ENCODE peak calls at places on chromosomes 16 and 17, in ten cellular contexts. E is CD8-positive, alpha-beta T cell; K is HL-60; H is cardiac fibroblast; G is CD4-positive, alpha-beta T cell; P is left ventricle myocardium inferior; X is upper lobe of right lung; A is H9; V is fibroblast of pulmonary artery; N is cardiac muscle cell. Y is an unnamed sample.

GRCh38 chr17:3804503-3804931 is 3.5 kb upstream of the ITGAE start:
- DNase-seq in E (no peak), K (no peak), H (peak), G (no peak), P (no peak), X (no peak), A (no peak), V (peak), N (peak), Y (no peak)

GRCh38 chr17:38745545-38745944 is 2.6 kb downstream of the PCGF2 start:
- DNase-seq in E (no peak), K (no peak), H (no peak), G (no peak), P (no peak), X (no peak), A (no peak), V (no peak), N (no peak), Y (no peak)

GRCh38 chr17:8963665-8964258 is 1.7 kb downstream of the PIK3R5 start:
- DNase-seq in E (peak), K (no peak), H (no peak), G (no peak), P (no peak), X (no peak), A (no peak), V (no peak), N (no peak), Y (no peak)

GRCh38 chr17:49021095-49021767 is 24.0 kb downstream of the IGF2BP1 start:
- DNase-seq in E (no peak), K (no peak), H (peak), G (no peak), P (no peak), X (no peak), A (peak), V (no peak), N (peak), Y (no peak)

GRCh38 chr16:72442381-72443158 is 270.6 kb upstream of the PMFBP1 start:
- DNase-seq in E (no peak), K (no peak), H (peak), G (no peak), P (no peak), X (no peak), A (no peak), V (peak), N (no peak), Y (no peak)

GRCh38 chr16:1788095-1788707 is 5.3 kb downstream of the IGFALS start:
- DNase-seq in E (no peak), K (no peak), H (no peak), G (no peak), P (no peak), X (peak), A (no peak), V (no peak), N (no peak), Y (no peak)

GRCh38 chr16:21646721-21647561 is 5.5 kb downstream of the IGSF6 start:
- DNase-seq in E (peak), K (no peak), H (no peak), G (peak), P (no peak), X (no peak), A (no peak), V (no peak), N (no peak), Y (no peak)

GRCh38 chr16:55058576-55058975 is 127.9 kb downstream of the IRX5 start:
- DNase-seq in E (no peak), K (no peak), H (no peak), G (no peak), P (no peak), X (peak), A (no peak), V (no peak), N (no peak), Y (no peak)

GRCh38 chr16:23952128-23953041 is 116.6 kb downstream of the PRKCB start:
- DNase-seq in E (peak), K (peak), H (no peak), G (no peak), P (no peak), X (no peak), A (no peak), V (no peak), N (peak), Y (no peak)

GRCh38 chr16:86297391-86297790 is 212.9 kb upstream of the FOXF1 start:
- DNase-seq in E (no peak), K (no peak), H (peak), G (no peak), P (no peak), X (no peak), A (no peak), V (no peak), N (no peak), Y (peak)

GRCh38 chr17:78273813-78274212 is 42.4 kb downstream of the TMEM235 start:
- DNase-seq in E (no peak), K (no peak), H (no peak), G (no peak), P (no peak), X (no peak), A (no peak), V (no peak), N (no peak), Y (no peak)

GRCh38 chr16:76265434-76266045 is 11.7 kb upstream of the CNTNAP4 start:
- DNase-seq in E (no peak), K (peak), H (peak), G (no peak), P (no peak), X (no peak), A (peak), V (peak), N (peak), Y (no peak)

GRCh38 chr16:58970775-58971174 is 236.7 kb upstream of the GOT2 start:
- DNase-seq in E (no peak), K (no peak), H (no peak), G (no peak), P (no peak), X (no peak), A (no peak), V (peak), N (no peak), Y (peak)

GRCh38 chr16:11160676-11161115 is 95.3 kb downstream of the SOCS1 start:
- DNase-seq in E (no peak), K (no peak), H (peak), G (no peak), P (no peak), X (no peak), A (no peak), V (no peak), N (no peak), Y (no peak)

GRCh38 chr16:280552-280951 is at the start of gene ARHGDIG:
- DNase-seq in E (no peak), K (no peak), H (no peak), G (no peak), P (no peak), X (no peak), A (no peak), V (no peak), N (no peak), Y (no peak)

GRCh38 chr17:47882247-47882646 is 13.8 kb upstream of the SP2 start:
- DNase-seq in E (no peak), K (no peak), H (no peak), G (no peak), P (no peak), X (no peak), A (no peak), V (no peak), N (no peak), Y (peak)

GRCh38 chr16:23064642-23065041 is 84.6 kb downstream of the USP31 start:
- DNase-seq in E (no peak), K (peak), H (peak), G (no peak), P (no peak), X (no peak), A (no peak), V (peak), N (peak), Y (no peak)

GRCh38 chr16:67294927-67295326 is 15.6 kb downstream of the PLEKHG4 start:
- DNase-seq in E (no peak), K (no peak), H (no peak), G (no peak), P (no peak), X (no peak), A (no peak), V (peak), N (peak), Y (no peak)

GRCh38 chr16:17544785-17545184 is 74.0 kb upstream of the XYLT1 start:
- DNase-seq in E (peak), K (no peak), H (no peak), G (no peak), P (no peak), X (no peak), A (peak), V (no peak), N (no peak), Y (no peak)

DNA sequence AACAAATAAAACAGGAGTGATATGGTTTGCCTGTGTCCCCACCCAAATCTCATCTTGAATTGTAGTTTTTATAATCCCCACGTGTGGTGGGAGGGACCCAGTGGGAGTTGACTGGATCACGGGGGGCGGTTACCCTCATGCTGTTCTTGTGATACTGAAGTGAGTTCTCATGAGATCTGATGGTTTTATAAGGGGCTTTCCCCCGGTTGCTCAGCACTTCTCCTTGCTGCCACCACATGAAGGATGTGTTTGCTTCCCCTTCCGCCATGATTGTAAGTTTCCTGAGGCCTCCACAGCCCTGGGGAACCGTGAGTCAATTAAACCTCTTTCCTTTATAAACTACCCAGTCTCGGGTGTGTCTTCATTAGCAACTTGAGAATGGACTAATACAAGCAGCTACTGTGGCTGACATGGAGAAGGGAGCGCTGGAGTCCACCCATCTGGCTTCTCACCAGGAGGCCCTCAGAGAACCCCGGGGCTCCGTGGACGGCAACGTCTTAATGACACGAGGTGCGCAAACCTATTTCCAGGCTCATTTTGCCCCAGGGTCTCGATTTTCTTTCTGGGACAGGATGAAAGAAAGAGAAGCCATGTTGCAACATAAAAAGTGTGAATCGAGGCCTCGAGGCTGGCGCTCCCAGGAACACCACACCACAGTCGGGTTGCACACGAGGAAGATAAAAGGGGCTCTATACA is 129.5 kb downstream of the DYNLRB2 start:
- DNase-seq in E (no peak), K (no peak), H (no peak), G (no peak), P (no peak), X (no peak), A (no peak), V (no peak), N (no peak), Y (no peak)
- TF ChIP-seq CTCF in E (no peak), K (no peak), H (no peak), G (no peak), P (no peak), X (no peak), A (no peak), V (no peak), N (no peak), Y (no peak)

GRCh38 chr16:3098459-3099394 is at the start of gene ZSCAN10:
- DNase-seq in E (no peak), K (no peak), H (no peak), G (no peak), P (no peak), X (no peak), A (peak), V (no peak), N (no peak), Y (no peak)

GRCh38 chr16:3097266-3097665 is 1.8 kb downstream of the ZSCAN10 start:
- DNase-seq in E (no peak), K (no peak), H (no peak), G (no peak), P (no peak), X (no peak), A (no peak), V (no peak), N (no peak), Y (no peak)

GRCh38 chr16:3096362-3096761 is 2.7 kb downstream of the ZSCAN10 start:
- DNase-seq in E (no peak), K (no peak), H (no peak), G (no peak), P (no peak), X (no peak), A (no peak), V (no peak), N (no peak), Y (no peak)

GRCh38 chr16:3094289-3095027 is 4.6 kb downstream of the ZSCAN10 start:
- DNase-seq in E (no peak), K (peak), H (peak), G (no peak), P (no peak), X (no peak), A (no peak), V (peak), N (peak), Y (peak)

GRCh38 chr16:3095869-3096268 is 3.2 kb downstream of the ZSCAN10 start:
- DNase-seq in E (peak), K (peak), H (peak), G (no peak), P (no peak), X (no peak), A (no peak), V (no peak), N (no peak), Y (no peak)
- TF ChIP-seq CTCF in E (peak), K (no peak), H (peak), G (peak), P (peak), X (peak), A (peak), V (peak), N (peak), Y (peak)

GRCh38 chr17:76502326-76503211 is 1.3 kb upstream of the RHBDF2 start:
- DNase-seq in E (no peak), K (peak), H (no peak), G (no peak), P (no peak), X (no peak), A (no peak), V (no peak), N (no peak), Y (no peak)

GRCh38 chr17:76500074-76500744 is 1.0 kb downstream of the RHBDF2 start:
- DNase-seq in E (no peak), K (peak), H (no peak), G (no peak), P (no peak), X (no peak), A (no peak), V (no peak), N (no peak), Y (no peak)

GRCh38 chr17:76501018-76501826 is at the start of gene RHBDF2:
- DNase-seq in E (peak), K (peak), H (peak), G (peak), P (peak), X (peak), A (peak), V (peak), N (peak), Y (peak)

GRCh38 chr17:76500745-76501017 is 542 bp downstream of the RHBDF2 start:
- DNase-seq in E (no peak), K (no peak), H (no peak), G (no peak), P (no peak), X (no peak), A (no peak), V (no peak), N (no peak), Y (no peak)

GRCh38 chr17:76501827-76502307 is 644 bp upstream of the RHBDF2 start:
- DNase-seq in E (no peak), K (no peak), H (no peak), G (no peak), P (no peak), X (no peak), A (no peak), V (no peak), N (no peak), Y (no peak)
- TF ChIP-seq CTCF in E (no peak), K (no peak), H (no peak), G (no peak), P (no peak), X (no peak), A (no peak), V (no peak), N (no peak), Y (no peak)

DNA sequence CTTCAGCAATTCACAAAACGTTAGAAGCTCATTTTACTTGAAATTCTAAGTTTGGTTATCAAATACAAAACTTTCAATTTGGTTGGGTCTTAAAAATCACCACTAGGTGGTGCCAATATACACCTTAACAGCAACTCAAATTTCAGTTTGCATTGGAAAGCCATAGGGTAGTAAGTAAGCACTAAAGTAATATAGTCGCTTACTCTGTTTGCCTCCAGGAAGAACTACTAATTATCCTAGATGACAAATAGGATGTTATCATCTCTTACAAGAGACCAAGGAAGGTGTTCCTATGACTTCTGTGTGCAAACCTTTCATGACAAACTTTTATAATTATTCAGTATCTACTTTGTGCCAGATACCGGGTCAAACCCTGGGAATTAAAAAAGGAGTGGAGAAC is 93.3 kb downstream of the MYO1D start:
- DNase-seq in E (no peak), K (no peak), H (peak), G (no peak), P (no peak), X (no peak), A (no peak), V (peak), N (peak), Y (peak)
- TF ChIP-seq CTCF in E (peak), K (peak), H (peak), G (peak), P (peak), X (peak), A (peak), V (peak), N (peak), Y (peak)

DNA sequence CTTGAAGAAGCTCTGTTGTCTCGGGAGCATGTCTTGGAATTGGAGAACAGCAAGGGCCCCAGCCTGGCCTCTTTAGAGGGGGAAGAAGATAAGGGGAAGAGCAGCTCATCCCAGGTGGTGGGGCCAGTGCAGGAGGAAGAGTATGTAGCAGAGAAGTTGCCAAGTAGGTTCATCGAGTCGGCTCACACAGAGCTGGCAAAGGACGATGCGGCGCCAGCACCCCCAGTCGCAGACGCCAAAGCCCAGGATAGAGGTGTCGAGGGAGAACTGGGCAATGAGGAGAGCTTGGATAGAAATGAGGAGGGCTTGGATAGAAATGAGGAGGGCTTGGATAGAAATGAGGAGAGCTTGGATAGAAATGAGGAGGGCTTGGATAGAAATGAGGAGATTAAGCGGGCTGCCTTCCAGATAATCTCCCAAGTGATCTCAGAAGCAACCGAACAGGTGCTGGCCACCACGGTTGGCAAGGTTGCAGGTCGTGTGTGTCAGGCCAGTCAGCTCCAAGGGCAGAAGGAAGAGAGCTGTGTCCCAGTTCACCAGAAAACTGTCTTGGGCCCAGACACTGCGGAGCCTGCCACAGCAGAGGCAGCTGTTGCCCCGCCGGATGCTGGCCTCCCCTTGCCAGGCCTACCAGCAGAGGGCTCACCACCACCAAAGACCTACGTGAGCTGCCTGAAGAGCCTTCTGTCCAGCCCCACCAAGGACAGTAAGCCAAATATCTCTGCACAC is 21.2 kb downstream of the AKAP1 start:
- DNase-seq in E (no peak), K (no peak), H (no peak), G (no peak), P (peak), X (no peak), A (peak), V (no peak), N (no peak), Y (no peak)
- TF ChIP-seq CTCF in E (no peak), K (peak), H (peak), G (no peak), P (peak), X (peak), A (peak), V (peak), N (peak), Y (peak)

GRCh38 chr17:55825213-55825612 is 74.4 kb downstream of the PCTP start:
- DNase-seq in E (no peak), K (no peak), H (peak), G (no peak), P (no peak), X (no peak), A (no peak), V (no peak), N (no peak), Y (no peak)
- TF ChIP-seq CTCF in E (no peak), K (no peak), H (no peak), G (no peak), P (peak), X (peak), A (peak), V (peak), N (no peak), Y (peak)

DNA sequence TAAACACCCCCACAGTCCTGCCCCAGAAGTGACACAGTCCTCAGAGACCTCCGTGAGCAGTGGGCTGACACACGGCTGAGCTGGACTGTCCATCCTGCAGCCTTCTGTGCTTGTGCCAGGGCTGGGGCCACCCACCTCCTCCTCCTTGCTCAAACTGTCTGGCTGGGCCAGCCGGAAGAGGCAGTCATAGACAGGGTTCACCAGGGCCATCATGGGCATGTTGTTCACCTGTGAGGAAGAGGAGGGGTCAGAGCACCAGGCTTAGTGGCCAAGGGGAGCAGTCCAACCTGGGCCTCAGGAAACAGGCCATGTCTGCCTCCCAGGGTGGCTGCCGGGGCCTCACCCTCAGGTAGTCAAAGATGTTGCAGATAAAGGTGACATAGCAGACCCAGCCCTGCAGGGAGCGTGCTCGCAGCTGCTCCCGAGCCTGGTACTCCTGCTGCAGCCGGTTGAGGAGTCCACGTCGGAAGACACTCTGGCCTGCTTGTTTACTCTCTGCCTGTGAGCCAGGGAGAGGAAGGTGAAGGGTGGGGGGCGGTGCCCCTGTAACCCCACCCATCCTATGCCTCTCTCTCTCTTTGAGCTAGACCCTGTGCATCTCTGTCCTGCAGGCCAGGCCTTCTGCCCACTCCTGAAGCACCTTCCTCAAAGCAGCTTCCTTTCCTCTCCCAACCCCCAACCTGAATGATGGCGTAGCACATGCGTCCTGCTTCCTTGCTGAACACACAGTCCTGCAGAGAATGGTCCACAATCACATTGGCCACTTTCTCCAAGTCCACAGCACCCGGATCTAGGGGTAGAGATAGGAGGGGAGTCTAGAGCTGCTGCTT is 3.4 kb downstream of the MIF4GD start:
- DNase-seq in E (no peak), K (peak), H (no peak), G (no peak), P (no peak), X (no peak), A (peak), V (no peak), N (no peak), Y (no peak)
- TF ChIP-seq CTCF in E (no peak), K (no peak), H (no peak), G (no peak), P (no peak), X (no peak), A (peak), V (no peak), N (no peak), Y (peak)

GRCh38 chr16:19741354-19741753 is 23.3 kb downstream of the IQCK start:
- DNase-seq in E (no peak), K (no peak), H (no peak), G (no peak), P (no peak), X (no peak), A (no peak), V (no peak), N (no peak), Y (no peak)
- TF ChIP-seq CTCF in E (no peak), K (no peak), H (no peak), G (no peak), P (no peak), X (no peak), A (no peak), V (no peak), N (no peak), Y (no peak)

Y was measured in HFFc6.